ENCODE peak calls at places on chromosome 10, in nine cellular contexts. R is A549, A is right lobe of liver, N is transverse colon, S is stomach, G is tibial nerve, V is ovary, M is IMR-90, X is breast epithelium. Z is an unnamed sample.

GRCh38 chr10:75269605-75270004 is 33.8 kb upstream of the COMTD1 start:
- DNase-seq in R (no peak), S (no peak), V (no peak), X (no peak), A (no peak), N (no peak), M (no peak), G (no peak), Z (no peak)

GRCh38 chr10:94214497-94214896 is 148.2 kb downstream of the NOC3L start:
- DNase-seq in N (no peak), M (no peak), G (no peak), X (no peak), S (no peak), R (no peak), V (no peak), A (no peak), Z (no peak)

GRCh38 chr10:61779950-61780659 is 117.4 kb downstream of the CABCOCO1 start:
- DNase-seq in S (no peak), M (peak; percentile 74), V (no peak), A (peak; percentile 19), N (peak; percentile 27), X (no peak), R (peak; percentile 49), G (no peak), Z (no peak)

GRCh38 chr10:28924585-28925153 is 247.3 kb downstream of the BAMBI start:
- DNase-seq in V (no peak), G (no peak), N (no peak), R (no peak), S (no peak), A (no peak), M (no peak), X (no peak), Z (no peak)

GRCh38 chr10:10891437-10891836 is 126.2 kb upstream of the CELF2 start:
- DNase-seq in S (no peak), R (no peak), V (no peak), X (no peak), N (no peak), M (peak; percentile 90), G (no peak), A (no peak), Z (no peak)

GRCh38 chr10:106436123-106436740 is 728.3 kb downstream of the SORCS1 start:
- DNase-seq in V (no peak), X (no peak), G (no peak), S (no peak), N (no peak), M (peak; percentile 26), R (no peak), A (no peak), Z (no peak)

GRCh38 chr10:114855776-114856543 is 34.4 kb downstream of the FHIP2A start:
- DNase-seq in V (no peak), M (peak; percentile 73), R (no peak), A (no peak), S (no peak), N (no peak), G (no peak), X (no peak), Z (no peak)

GRCh38 chr10:56341612-56342011 is 19.4 kb downstream of the ZWINT start:
- DNase-seq in G (no peak), S (no peak), V (no peak), A (no peak), N (no peak), M (no peak), R (no peak), X (no peak), Z (no peak)

GRCh38 chr10:29026065-29026797 is 262.6 kb upstream of the LYZL1 start:
- DNase-seq in A (no peak), S (no peak), G (no peak), V (no peak), X (no peak), M (no peak), R (no peak), N (no peak), Z (no peak)

GRCh38 chr10:103592186-103593021 is 98.9 kb downstream of the NEURL1 start:
- DNase-seq in X (no peak), N (peak; percentile 27), G (no peak), M (peak; percentile 38), V (no peak), S (peak; percentile 47), A (peak; percentile 47), R (peak; percentile 56), Z (peak; percentile 42)

GRCh38 chr10:1400129-1400865 is 337.0 kb downstream of the ADARB2 start:
- DNase-seq in G (no peak), X (no peak), N (no peak), M (no peak), S (peak; percentile 9), V (no peak), A (no peak), R (no peak), Z (no peak)

GRCh38 chr10:30014511-30014910 is 44.9 kb downstream of the JCAD start:
- DNase-seq in N (no peak), R (no peak), G (no peak), M (peak; percentile 62), S (no peak), V (no peak), X (no peak), A (no peak), Z (no peak)

GRCh38 chr10:1498746-1499343 is 238.5 kb downstream of the ADARB2 start:
- DNase-seq in S (no peak), G (no peak), M (no peak), A (no peak), X (no peak), N (no peak), R (peak; percentile 19), V (no peak), Z (no peak)

GRCh38 chr10:102009801-102010425 is 46.1 kb downstream of the ARMH3 start:
- DNase-seq in R (peak; percentile 86), S (peak; percentile 47), G (no peak), V (peak; percentile 31), X (peak; percentile 45), A (no peak), N (peak; percentile 30), M (peak; percentile 93), Z (peak; percentile 73)

GRCh38 chr10:92689663-92690210 is at the start of gene HHEX:
- DNase-seq in A (peak; percentile 89), V (no peak), S (peak; percentile 72), N (peak; percentile 63), X (no peak), R (peak; percentile 78), G (no peak), M (peak; percentile 76), Z (peak; percentile 80)

GRCh38 chr10:92688927-92689662 is 660 bp upstream of the HHEX start:
- DNase-seq in G (no peak), R (peak; percentile 61), A (peak; percentile 69), M (peak; percentile 31), V (no peak), X (no peak), N (peak; percentile 34), S (peak; percentile 43), Z (peak; percentile 60)

GRCh38 chr10:92691042-92691590 is 1.4 kb downstream of the HHEX start:
- DNase-seq in A (peak; percentile 56), N (no peak), G (no peak), S (no peak), R (no peak), V (no peak), X (no peak), M (no peak), Z (peak; percentile 40)

GRCh38 chr10:92690211-92691041 is 671 bp downstream of the HHEX start:
- DNase-seq in R (peak; percentile 73), A (peak; percentile 78), X (peak; percentile 36), N (peak; percentile 61), V (no peak), M (peak; percentile 69), G (no peak), S (peak; percentile 67), Z (peak; percentile 76)

GRCh38 chr10:92688573-92688926 is 1.2 kb upstream of the HHEX start:
- DNase-seq in N (no peak), S (no peak), V (no peak), G (no peak), R (no peak), X (no peak), A (no peak), M (no peak), Z (no peak)
- H3K4me3 ChIP-seq in N (peak overlapping the region; percentile 76), S (peak overlapping the region; percentile 63), V (peak overlapping the region; percentile 50), G (no peak overlapping the region), R (peak overlapping the region; percentile 97), X (peak overlapping the region; percentile 61), A (peak overlapping the region; percentile 85), M (peak overlapping the region; percentile 85), Z (peak overlapping the region; percentile 80)

GRCh38 chr10:43440782-43441134 is 3.8 kb downstream of the ZNF487 start:
- DNase-seq in V (no peak), A (no peak), N (no peak), X (no peak), M (no peak), R (no peak), S (no peak), G (no peak), Z (no peak)

GRCh38 chr10:43437141-43437860 is 390 bp downstream of the ZNF487 start:
- DNase-seq in X (no peak), G (no peak), A (no peak), R (peak; percentile 34), M (no peak), V (no peak), N (no peak), S (no peak), Z (peak; percentile 23)

GRCh38 chr10:43436291-43437140 is at the start of gene ZNF487:
- DNase-seq in X (peak; percentile 88), S (peak; percentile 91), G (peak; percentile 79), V (peak; percentile 85), M (peak; percentile 79), N (peak; percentile 94), R (peak; percentile 93), A (peak; percentile 92), Z (peak; percentile 91)
- TF ChIP-seq POLR2A in X (peak; percentile 80), S (no peak), G (peak; percentile 82), V (peak; percentile 89), M (peak; percentile 96), N (peak; percentile 98), R (peak; percentile 71), A (peak; percentile 96), Z (peak; percentile 95)

DNA sequence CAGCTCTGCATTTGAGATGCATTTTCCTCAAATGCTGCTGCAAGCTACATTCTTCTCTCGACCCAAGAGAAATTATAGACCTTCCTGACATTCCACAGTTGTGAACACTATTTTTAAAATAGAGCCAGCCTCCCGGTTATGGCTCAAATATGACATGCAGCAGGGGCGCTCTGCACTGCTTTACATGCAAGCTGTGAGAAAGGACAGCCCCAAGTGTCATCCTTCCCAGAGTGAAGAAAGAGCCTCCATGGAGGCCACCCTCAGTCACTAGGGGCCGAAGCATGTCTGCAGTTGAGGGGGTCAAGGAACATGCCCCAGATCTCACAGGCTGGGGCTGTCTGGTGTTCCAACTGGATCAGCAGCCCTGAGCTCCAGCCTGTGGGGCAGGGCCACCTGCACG is 63.9 kb upstream of the CHST15 start:
- DNase-seq in S (peak; percentile 9), A (no peak), N (no peak), M (no peak), G (no peak), X (no peak), V (no peak), R (no peak), Z (no peak)
- H3K27ac ChIP-seq in S (no peak overlapping the region), A (no peak overlapping the region), N (no peak overlapping the region), M (no peak overlapping the region), G (no peak overlapping the region), X (no peak overlapping the region), V (no peak overlapping the region), R (no peak overlapping the region), Z (peak overlapping the region; percentile 77)

DNA sequence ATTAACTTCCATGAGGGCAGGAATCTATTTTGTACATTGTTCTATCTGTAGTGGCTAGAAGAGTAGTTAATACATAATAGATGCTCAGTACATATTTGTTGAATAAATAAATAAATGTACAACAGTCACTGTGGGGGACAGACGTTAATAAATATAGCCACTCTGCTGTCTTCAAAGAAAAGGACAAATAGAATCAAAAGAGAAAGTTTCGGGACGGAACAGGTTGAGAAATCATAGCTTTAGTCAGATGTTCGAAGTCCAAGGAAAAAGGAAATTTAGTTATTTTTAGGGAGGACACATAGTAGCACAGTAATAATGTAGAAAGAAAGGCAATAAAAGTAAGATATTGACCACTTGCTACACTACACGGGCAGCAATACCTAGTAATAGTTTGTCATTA is 861.4 kb downstream of the PCDH15 start:
- DNase-seq in M (no peak), A (no peak), S (no peak), G (no peak), V (no peak), X (no peak), N (no peak), R (no peak), Z (no peak)
- H3K4me3 ChIP-seq in M (no peak overlapping the region), A (no peak overlapping the region), S (no peak overlapping the region), G (no peak overlapping the region), V (no peak overlapping the region), X (no peak overlapping the region), N (no peak overlapping the region), R (no peak overlapping the region), Z (no peak overlapping the region)